ENCODE peak calls at places on chromosomes 11 and 22, in five cellular contexts. N, W, Y, G and I are unnamed samples. For H3K9me3, the result is how much of the 10 kb centered on the place peaks cover.

GRCh38 chr22:46996595-46997310 is 234.3 kb downstream of the TBC1D22A start:
- DNase-seq in N (no peak), W (no peak), Y (no peak), G (no peak), I (no peak)

GRCh38 chr11:19959697-19960096 is 200.6 kb downstream of the DBX1 start:
- DNase-seq in N (no peak), W (no peak), Y (no peak), G (no peak), I (no peak)

GRCh38 chr11:16049611-16050010 is 306.7 kb downstream of the SOX6 start:
- DNase-seq in N (no peak), W (no peak), Y (no peak), G (no peak), I (no peak)

GRCh38 chr11:19873730-19874129 is 161.1 kb downstream of the NAV2 start:
- DNase-seq in N (peak), W (no peak), Y (no peak), G (no peak), I (no peak)

GRCh38 chr11:88414385-88414861 is 76.9 kb upstream of the CTSC start:
- DNase-seq in N (peak), W (no peak), Y (peak), G (no peak), I (peak)

GRCh38 chr22:36184433-36185035 is 17.1 kb downstream of the APOL4 start:
- DNase-seq in N (no peak), W (no peak), Y (no peak), G (no peak), I (no peak)

GRCh38 chr11:131690362-131690761 is 319.9 kb downstream of the NTM start:
- DNase-seq in N (no peak), W (no peak), Y (no peak), G (no peak), I (no peak)

GRCh38 chr22:19596680-19597398 is 72.6 kb upstream of the CLDN5 start:
- DNase-seq in N (no peak), W (no peak), Y (no peak), G (no peak), I (no peak)

GRCh38 chr22:38873469-38874411 is 1.7 kb upstream of the CBX6 start:
- DNase-seq in N (no peak), W (no peak), Y (no peak), G (no peak), I (no peak)

GRCh38 chr11:67502328-67502979 is 2.7 kb downstream of the PITPNM1 start:
- DNase-seq in N (no peak), W (no peak), Y (peak), G (no peak), I (no peak)

GRCh38 chr22:18012528-18012927 is 11.8 kb downstream of the MICAL3 start:
- DNase-seq in N (no peak), W (no peak), Y (no peak), G (no peak), I (no peak)

GRCh38 chr22:44461614-44462013 is 36.4 kb downstream of the RTL6 start:
- DNase-seq in N (no peak), W (no peak), Y (no peak), G (no peak), I (no peak)

GRCh38 chr11:17740649-17741235 is 6.2 kb downstream of the KCNC1 start:
- DNase-seq in N (no peak), W (no peak), Y (no peak), G (no peak), I (no peak)

GRCh38 chr11:102727890-102728289 is 3.1 kb upstream of the MMP8 start:
- DNase-seq in N (no peak), W (no peak), Y (no peak), G (peak), I (no peak)

GRCh38 chr11:73784080-73784634 is 3.5 kb upstream of the MRPL48 start:
- DNase-seq in N (no peak), W (no peak), Y (no peak), G (no peak), I (no peak)

GRCh38 chr11:93089474-93090102 is 108.2 kb downstream of the SLC36A4 start:
- DNase-seq in N (peak), W (no peak), Y (peak), G (peak), I (no peak)

GRCh38 chr22:22061085-22062077 is 78.8 kb upstream of the TOP3B start:
- DNase-seq in N (no peak), W (no peak), Y (no peak), G (no peak), I (no peak)

GRCh38 chr11:83436855-83437254 is 150.7 kb upstream of the CCDC90B start:
- DNase-seq in N (no peak), W (no peak), Y (no peak), G (no peak), I (no peak)

GRCh38 chr22:24063361-24063760 is 52.3 kb downstream of the CABIN1 start:
- DNase-seq in N (no peak), W (no peak), Y (no peak), G (no peak), I (no peak)

GRCh38 chr22:24059121-24059520 is 48.0 kb downstream of the CABIN1 start:
- DNase-seq in N (no peak), W (no peak), Y (no peak), G (peak), I (no peak)

GRCh38 chr22:24059793-24060192 is 48.7 kb downstream of the CABIN1 start:
- DNase-seq in N (no peak), W (no peak), Y (no peak), G (no peak), I (no peak)

GRCh38 chr22:24061124-24061684 is 50.1 kb downstream of the CABIN1 start:
- DNase-seq in N (no peak), W (no peak), Y (no peak), G (no peak), I (no peak)

DNA sequence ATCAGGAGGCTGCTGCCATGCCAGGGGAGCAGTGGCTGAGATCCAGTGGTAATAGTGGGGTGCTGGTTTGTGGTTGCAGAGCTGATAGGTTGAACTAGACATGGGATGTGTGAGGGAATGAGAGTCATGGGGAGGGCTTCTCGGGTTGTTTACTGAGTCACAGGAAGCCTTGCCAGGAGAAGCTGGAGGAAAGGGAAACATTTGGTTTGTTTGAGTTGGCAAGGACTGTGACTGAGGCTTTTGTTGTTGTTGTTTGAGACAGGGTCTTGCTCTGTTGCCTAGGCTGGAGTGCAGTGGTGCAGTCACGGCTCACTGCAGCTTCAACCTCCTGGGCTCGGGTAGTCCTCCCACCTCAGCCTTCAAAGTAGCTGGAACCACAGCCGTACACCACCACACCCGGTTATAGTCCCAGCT is 49.3 kb downstream of the CABIN1 start:
- DNase-seq in N (no peak), W (no peak), Y (peak), G (peak), I (no peak)
- H3K27ac ChIP-seq in N (no peak), W (no peak), Y (peak), G (peak), I (no peak)

DNA sequence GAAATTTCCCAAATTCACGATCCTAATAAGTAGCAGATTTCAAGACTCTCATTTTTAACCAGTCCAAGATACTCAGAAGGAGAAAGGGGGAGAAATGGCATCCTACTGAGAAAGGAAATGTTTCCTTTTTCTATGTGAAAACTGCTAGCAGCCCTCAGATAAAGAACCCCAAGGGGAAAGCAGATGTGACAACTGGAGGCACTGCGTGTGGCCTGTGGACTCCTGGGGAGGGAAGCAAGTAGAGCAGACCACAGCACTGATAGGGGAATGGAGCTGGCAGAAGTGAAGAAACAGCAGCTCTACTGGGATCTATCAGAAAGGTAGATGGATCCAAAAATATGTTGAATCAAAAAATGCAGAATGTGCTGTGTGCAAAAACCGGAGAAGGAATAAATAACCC is 239.7 kb upstream of the API5 start:
- DNase-seq in N (no peak), W (no peak), Y (no peak), G (no peak), I (no peak)
- H3K9me3 ChIP-seq in N (under half), W (under half), Y (under half), G (under half), I (under half)

GRCh38 chr11:77127674-77127968 is 425 bp upstream of the MYO7A start:
- DNase-seq in N (peak), W (no peak), Y (no peak), G (no peak), I (no peak)
- H3K27ac ChIP-seq in N (no peak), W (no peak), Y (no peak), G (no peak), I (no peak)

GRCh38 chr11:41947392-41947791 is 487.9 kb upstream of the LRRC4C start:
- DNase-seq in N (peak), W (no peak), Y (no peak), G (no peak), I (no peak)
- H3K9me3 ChIP-seq in N (under half), W (under half), Y (under half), G (under half), I (under half)

DNA sequence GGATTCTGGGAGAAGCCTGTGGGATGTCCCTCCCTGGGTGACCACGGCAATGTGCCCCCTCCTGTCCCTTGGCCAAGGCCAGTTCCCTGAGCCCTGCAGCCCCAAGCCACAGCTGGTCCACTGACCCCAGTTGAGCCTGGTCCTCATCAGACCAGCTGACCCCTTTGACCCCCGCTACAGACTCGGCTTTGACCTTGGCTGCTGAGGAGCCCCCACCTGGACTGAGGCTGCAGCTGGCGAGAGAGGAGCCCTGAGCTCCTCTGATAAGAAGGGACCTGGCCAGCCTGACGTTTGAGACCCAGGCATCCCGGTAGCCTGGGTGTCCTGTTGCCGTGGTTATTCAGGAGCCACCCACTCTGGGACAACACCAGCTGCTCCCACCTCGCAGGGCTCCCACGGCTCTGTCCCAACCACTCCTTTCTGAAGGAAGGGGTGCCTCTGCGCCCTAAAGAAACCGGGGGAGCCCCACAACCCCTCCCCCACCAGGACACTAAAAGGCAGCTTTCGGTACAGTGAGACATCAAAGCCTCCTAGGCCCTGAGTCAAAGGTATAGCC is 3.0 kb downstream of the ASCL2 start:
- DNase-seq in N (no peak), W (peak), Y (peak), G (no peak), I (no peak)
- H3K27ac ChIP-seq in N (no peak), W (no peak), Y (no peak), G (no peak), I (no peak)

GRCh38 chr11:27640954-27641353 is 59.3 kb downstream of the BDNF start:
- DNase-seq in N (peak), W (no peak), Y (no peak), G (no peak), I (no peak)
- H3K9me3 ChIP-seq in N (under half), W (under half), Y (under half), G (under half), I (under half)

DNA sequence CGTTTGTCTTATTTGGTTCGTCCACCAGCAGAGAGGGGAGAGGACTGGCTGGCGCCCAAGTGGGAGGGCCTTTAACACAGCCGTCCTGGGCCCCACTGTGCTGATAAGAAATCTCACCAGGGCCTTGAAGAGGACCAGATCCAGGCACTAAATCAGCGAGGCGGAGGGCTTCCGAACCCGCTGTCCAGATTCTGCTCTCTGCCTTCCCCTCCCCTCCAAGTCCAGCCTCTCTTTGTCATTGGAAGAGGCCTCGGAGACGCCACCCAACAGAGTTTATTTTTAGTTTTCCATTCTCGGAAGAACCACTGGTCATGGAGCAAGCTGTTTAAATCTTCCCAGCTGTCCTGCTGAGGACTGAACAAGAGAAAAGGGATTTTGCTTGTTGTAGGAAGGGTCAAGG is 9.3 kb upstream of the FXYD6 start:
- DNase-seq in N (peak), W (no peak), Y (peak), G (no peak), I (no peak)
- H3K27ac ChIP-seq in N (peak), W (no peak), Y (no peak), G (peak), I (no peak)

GRCh38 chr22:48957311-48957986 is 870.2 kb downstream of the BRD1 start:
- DNase-seq in N (no peak), W (no peak), Y (no peak), G (no peak), I (no peak)
- H3K9me3 ChIP-seq in N (under half), W (under half), Y (under half), G (half or more), I (under half)

GRCh38 chr11:36420025-36420424 is 90.0 kb downstream of the TRAF6 start:
- DNase-seq in N (no peak), W (no peak), Y (no peak), G (no peak), I (no peak)
- H3K27ac ChIP-seq in N (no peak), W (peak), Y (no peak), G (no peak), I (no peak)

GRCh38 chr11:121444508-121444907 is 7.6 kb upstream of the SORL1 start:
- DNase-seq in N (no peak), W (no peak), Y (no peak), G (no peak), I (no peak)
- H3K9me3 ChIP-seq in N (under half), W (under half), Y (under half), G (under half), I (under half)